ENCODE peak calls at places on chromosomes 4 and X, in seven cellular contexts. V, O, U, C, M, F and J are unnamed samples.

GRCh38 chr4:24598025-24598424 is 13.7 kb upstream of the DHX15 start:
- DNase-seq in F (no peak), O (no peak), V (no peak), M (peak; percentile 43), C (no peak), U (no peak), J (peak; percentile 89)

GRCh38 chrX:56745019-56745418 is 16.0 kb downstream of the NBDY start:
- DNase-seq in F (no peak), U (peak; percentile 84), C (peak; percentile 86), M (no peak), V (no peak), O (no peak), J (peak; percentile 15)

GRCh38 chr4:6178757-6179156 is 21.6 kb downstream of the JAKMIP1 start:
- DNase-seq in F (no peak), O (no peak), U (peak; percentile 23), M (no peak), V (no peak), C (no peak), J (no peak)

GRCh38 chr4:1153567-1154090 is 18.8 kb downstream of the SPON2 start:
- DNase-seq in F (no peak), V (no peak), O (no peak), C (no peak), U (no peak), M (peak; percentile 65), J (no peak)

GRCh38 chr4:125891597-125892258 is 577.0 kb downstream of the FAT4 start:
- DNase-seq in F (no peak), O (no peak), C (no peak), M (no peak), V (no peak), U (peak; percentile 83), J (no peak)

GRCh38 chr4:8199594-8200301 is 658 bp downstream of the SH3TC1 start:
- DNase-seq in C (no peak), O (no peak), U (no peak), V (no peak), F (no peak), M (peak; percentile 51), J (no peak)

GRCh38 chr4:170428929-170429328 is 339.2 kb upstream of the AADAT start:
- DNase-seq in C (no peak), O (no peak), M (no peak), V (no peak), U (no peak), F (no peak), J (no peak)

GRCh38 chr4:95637047-95637600 is 88.4 kb upstream of the UNC5C start:
- DNase-seq in C (peak; percentile 7), O (no peak), U (peak; percentile 11), M (no peak), F (no peak), V (no peak), J (peak; percentile 30)

GRCh38 chrX:38732866-38733265 is 68.4 kb upstream of the MID1IP1 start:
- DNase-seq in F (no peak), V (no peak), U (no peak), C (no peak), O (no peak), M (no peak), J (no peak)

GRCh38 chrX:136202889-136203288 is 48.3 kb downstream of the MAP7D3 start:
- DNase-seq in O (no peak), C (no peak), V (no peak), U (peak; percentile 64), M (no peak), F (no peak), J (no peak)

GRCh38 chr4:107034091-107034698 is 1.9 kb downstream of the DKK2 start:
- DNase-seq in C (no peak), M (no peak), U (peak; percentile 74), F (no peak), O (no peak), V (peak; percentile 64), J (no peak)

GRCh38 chr4:114659386-114660008 is 60.9 kb downstream of the UGT8 start:
- DNase-seq in O (peak; percentile 2), V (peak; percentile 73), U (peak; percentile 71), M (peak; percentile 70), F (no peak), C (peak; percentile 74), J (peak; percentile 75)

GRCh38 chr4:78809295-78809694 is 33.1 kb downstream of the BMP2K start:
- DNase-seq in M (no peak), U (no peak), C (no peak), V (no peak), O (no peak), F (no peak), J (no peak)

GRCh38 chr4:41844327-41844726 is 90.9 kb upstream of the TMEM33 start:
- DNase-seq in M (no peak), V (no peak), C (no peak), U (no peak), O (no peak), F (no peak), J (no peak)

GRCh38 chr4:2494992-2495391 is 26.1 kb downstream of the RNF4 start:
- DNase-seq in V (no peak), O (no peak), U (no peak), M (no peak), F (no peak), C (no peak), J (no peak)

GRCh38 chr4:123064390-123064789 is 142.0 kb upstream of the NUDT6 start:
- DNase-seq in O (no peak), M (peak; percentile 11), U (peak; percentile 87), F (no peak), C (peak; percentile 11), V (no peak), J (no peak)

GRCh38 chr4:52712991-52713275 is 38.3 kb downstream of the ERVMER34-1 start:
- DNase-seq in O (no peak), U (no peak), V (no peak), C (no peak), F (no peak), M (no peak), J (no peak)

GRCh38 chr4:140595065-140595464 is 26.3 kb upstream of the UCP1 start:
- DNase-seq in C (no peak), V (peak; percentile 59), F (no peak), M (peak; percentile 56), O (no peak), U (peak; percentile 30), J (peak; percentile 19)

GRCh38 chrX:45774961-45775360 is 574.3 kb upstream of the DIPK2B start:
- DNase-seq in C (peak; percentile 92), U (peak; percentile 80), O (no peak), V (no peak), F (no peak), M (no peak), J (peak; percentile 27)

GRCh38 chr4:54063737-54064316 is 578 bp downstream of the CHIC2 start:
- DNase-seq in C (peak; percentile 45), V (no peak), U (no peak), F (peak; percentile 31), O (no peak), M (peak; percentile 27), J (peak; percentile 8)

GRCh38 chrX:48883729-48884128 is 13.8 kb downstream of the TIMM17B start:
- DNase-seq in U (no peak), O (no peak), M (no peak), F (no peak), V (no peak), C (no peak), J (no peak)

GRCh38 chr4:11313157-11313943 is 115.3 kb downstream of the HS3ST1 start:
- DNase-seq in O (no peak), V (no peak), F (no peak), C (no peak), M (no peak), U (no peak), J (no peak)